ENCODE peak calls at places on chromosome 2, in seven cellular contexts. T is H54, L is HTR-8/SVneo, C is activated gamma-delta T cell treated with Interleukin-2 at 50 U/mL for 16 hours, Z is lower leg skin, A is RWPE2, W is HCEC 1CT. N is an unnamed sample.

GRCh38 chr2:48305569-48305968 is 224.4 kb upstream of the STON1 start:
- DNase-seq in C (no peak), Z (no peak), L (no peak), A (no peak), T (no peak), W (no peak), N (no peak)

GRCh38 chr2:68556384-68556783 is 87.0 kb upstream of the PROKR1 start:
- DNase-seq in W (no peak), Z (no peak), A (no peak), C (no peak), T (no peak), L (no peak), N (no peak)

GRCh38 chr2:100561191-100561590 is 1.6 kb upstream of the PDCL3 start:
- DNase-seq in W (no peak), Z (no peak), L (no peak), T (no peak), A (no peak), C (no peak), N (no peak)

GRCh38 chr2:98601532-98602132 is 6.7 kb downstream of the COA5 start:
- DNase-seq in Z (no peak), T (peak; percentile 31), W (peak; percentile 46), L (peak; percentile 51), C (no peak), A (no peak), N (no peak)

GRCh38 chr2:160390544-160391258 is 102.9 kb downstream of the RBMS1 start:
- DNase-seq in T (no peak), L (no peak), A (no peak), W (peak; percentile 79), Z (no peak), C (no peak), N (no peak)

GRCh38 chr2:147449323-147450080 is 395.3 kb upstream of the ACVR2A start:
- DNase-seq in T (no peak), Z (no peak), L (no peak), A (no peak), W (no peak), C (no peak), N (no peak)

GRCh38 chr2:175792199-175792598 is 209.9 kb downstream of the LNPK start:
- DNase-seq in A (no peak), W (no peak), Z (no peak), T (no peak), C (no peak), L (no peak), N (no peak)

GRCh38 chr2:3326871-3327270 is 50.7 kb downstream of the EIPR1 start:
- DNase-seq in W (no peak), T (no peak), L (no peak), A (no peak), Z (no peak), C (no peak), N (no peak)

GRCh38 chr2:46333912-46334311 is 36.7 kb downstream of the EPAS1 start:
- DNase-seq in W (peak; percentile 60), C (no peak), T (no peak), A (no peak), L (no peak), Z (no peak), N (no peak)

GRCh38 chr2:95025406-95026319 is at the start of gene MAL:
- DNase-seq in T (no peak), C (peak; percentile 50), L (no peak), Z (no peak), W (no peak), A (no peak), N (no peak)

GRCh38 chr2:9950521-9951271 is 797 bp upstream of the GRHL1 start:
- DNase-seq in Z (no peak), L (peak; percentile 48), W (no peak), T (no peak), C (peak; percentile 30), A (no peak), N (no peak)

GRCh38 chr2:230821261-230821990 is 43.3 kb upstream of the ITM2C start:
- DNase-seq in L (no peak), W (no peak), T (no peak), Z (no peak), C (no peak), A (no peak), N (no peak)

GRCh38 chr2:173130521-173131467 is 55.1 kb downstream of the MAP3K20 start:
- DNase-seq in W (no peak), C (no peak), A (no peak), Z (no peak), T (no peak), L (no peak), N (no peak)

GRCh38 chr2:117087565-117088291 is 726.8 kb upstream of the DDX18 start:
- DNase-seq in T (no peak), C (no peak), L (no peak), W (no peak), A (no peak), Z (no peak), N (no peak)

GRCh38 chr2:9979977-9980376 is 28.5 kb downstream of the GRHL1 start:
- DNase-seq in Z (no peak), T (no peak), C (no peak), W (no peak), A (no peak), L (no peak), N (no peak)

GRCh38 chr2:44954306-44954901 is 12.9 kb downstream of the SIX3 start:
- DNase-seq in A (no peak), L (no peak), T (no peak), C (no peak), W (no peak), Z (no peak), N (no peak)

GRCh38 chr2:174442546-174443510 is 44.0 kb downstream of the GPR155 start:
- DNase-seq in A (no peak), T (peak; percentile 49), W (peak; percentile 79), L (peak; percentile 81), Z (no peak), C (no peak), N (no peak)

GRCh38 chr2:39981877-39982276 is 202.8 kb upstream of the THUMPD2 start:
- DNase-seq in W (no peak), L (no peak), A (no peak), C (no peak), T (no peak), Z (no peak), N (no peak)

GRCh38 chr2:27191107-27191829 is 20.6 kb upstream of the ATRAID start:
- DNase-seq in C (peak; percentile 39), Z (peak; percentile 53), L (peak; percentile 80), A (no peak), W (peak; percentile 60), T (peak; percentile 35), N (no peak)

GRCh38 chr2:20217041-20217970 is 7.6 kb downstream of the SDC1 start:
- DNase-seq in C (no peak), L (no peak), Z (no peak), A (peak; percentile 98), W (no peak), T (peak; percentile 92), N (no peak)

GRCh38 chr2:236618370-236618769 is 48.7 kb downstream of the ACKR3 start:
- DNase-seq in C (no peak), A (no peak), T (no peak), Z (no peak), L (no peak), W (no peak), N (no peak)

GRCh38 chr2:96604104-96604503 is 34.0 kb downstream of the KANSL3 start:
- DNase-seq in W (no peak), C (no peak), A (no peak), L (no peak), T (no peak), Z (no peak), N (no peak)

GRCh38 chr2:239194731-239195317 is 206.0 kb downstream of the HDAC4 start:
- DNase-seq in A (no peak), W (no peak), C (no peak), L (no peak), T (no peak), Z (no peak), N (no peak)

GRCh38 chr2:198347936-198348335 is 543.5 kb downstream of the PLCL1 start:
- DNase-seq in Z (no peak), C (no peak), T (no peak), A (no peak), L (no peak), W (peak; percentile 60), N (no peak)

GRCh38 chr2:145598434-145598833 is 1078.5 kb upstream of the ZEB2 start:
- DNase-seq in L (no peak), C (no peak), A (no peak), T (no peak), Z (no peak), W (peak; percentile 82), N (no peak)

GRCh38 chr2:50787636-50788035 is 244.3 kb downstream of the NRXN1 start:
- DNase-seq in W (no peak), L (no peak), C (no peak), A (no peak), T (no peak), Z (no peak), N (no peak)

GRCh38 chr2:225030089-225030653 is 12.1 kb downstream of the DOCK10 start:
- DNase-seq in T (no peak), L (no peak), A (no peak), C (no peak), Z (no peak), W (no peak), N (no peak)

GRCh38 chr2:88897718-88898117 is 206.2 kb downstream of the RPIA start:
- DNase-seq in T (no peak), L (no peak), W (no peak), Z (no peak), C (no peak), A (no peak), N (peak; percentile 19)

GRCh38 chr2:58207189-58207588 is 33.9 kb downstream of the FANCL start:
- DNase-seq in A (no peak), T (no peak), L (no peak), Z (no peak), W (no peak), C (no peak), N (no peak)

GRCh38 chr2:174112073-174112472 is 136.3 kb downstream of the OLA1 start:
- DNase-seq in A (no peak), Z (no peak), L (no peak), W (no peak), T (no peak), C (no peak), N (peak; percentile 46)

GRCh38 chr2:11914455-11914854 is 168.0 kb downstream of the LPIN1 start:
- DNase-seq in T (no peak), C (no peak), A (no peak), L (no peak), Z (no peak), W (peak; percentile 30), N (no peak)

GRCh38 chr2:80326214-80326613 is 21.7 kb upstream of the LRRTM1 start:
- DNase-seq in A (no peak), Z (no peak), L (peak; percentile 10), T (no peak), W (no peak), C (no peak), N (no peak)

GRCh38 chr2:20035961-20036666 is 15.3 kb downstream of the LAPTM4A start:
- DNase-seq in T (no peak), C (no peak), W (no peak), Z (no peak), L (no peak), A (no peak), N (no peak)

GRCh38 chr2:120926463-120927165 is 190.9 kb downstream of the GLI2 start:
- DNase-seq in Z (no peak), W (no peak), T (no peak), C (no peak), L (no peak), A (no peak), N (no peak)

GRCh38 chr2:12330916-12331315 is 385.8 kb upstream of the TRIB2 start:
- DNase-seq in W (peak; percentile 74), C (no peak), Z (no peak), A (no peak), L (peak; percentile 13), T (no peak), N (no peak)

GRCh38 chr2:15800489-15801329 is 139.6 kb upstream of the MYCN start:
- DNase-seq in Z (no peak), L (no peak), A (no peak), W (no peak), T (no peak), C (no peak), N (no peak)

GRCh38 chr2:152421521-152422367 is 86.8 kb downstream of the FMNL2 start:
- DNase-seq in C (no peak), T (peak; percentile 44), Z (peak; percentile 78), W (peak; percentile 100), L (peak; percentile 81), A (peak; percentile 66), N (peak; percentile 78)

GRCh38 chr2:101238930-101239759 is 13.5 kb upstream of the CNOT11 start:
- DNase-seq in C (no peak), A (no peak), Z (no peak), L (no peak), T (no peak), W (no peak), N (no peak)

N was measured in SIG-M5.